ENCODE peak calls at places on chromosomes 11 and 22, in six cellular contexts. J is fibroblast of mammary gland, L is HCT116, K is Caco-2, T is Panc1, F is spleen. D is an unnamed sample.

GRCh38 chr11:12767022-12767421 is 92.8 kb downstream of the TEAD1 start:
- DNase-seq in J (peak; percentile 34), L (no peak), K (no peak), T (no peak), F (no peak), D (no peak)

GRCh38 chr22:42364641-42365336 is 67.4 kb downstream of the NFAM1 start:
- DNase-seq in J (peak; percentile 48), L (no peak), K (no peak), T (no peak), F (no peak), D (no peak)

GRCh38 chr11:3840289-3840869 is 380 bp downstream of the RHOG start:
- DNase-seq in J (no peak), L (no peak), K (no peak), T (no peak), F (peak; percentile 86), D (no peak)

GRCh38 chr11:31883435-31883834 is 72.3 kb upstream of the PAX6 start:
- DNase-seq in J (no peak), L (no peak), K (no peak), T (no peak), F (no peak), D (no peak)

GRCh38 chr11:70552441-70553150 is 154.3 kb downstream of the CTTN start:
- DNase-seq in J (no peak), L (no peak), K (no peak), T (no peak), F (peak; percentile 23), D (no peak)

GRCh38 chr11:110907629-110908028 is 195.4 kb upstream of the ARHGAP20 start:
- DNase-seq in J (peak; percentile 98), L (no peak), K (no peak), T (no peak), F (no peak), D (no peak)

GRCh38 chr11:116678887-116679286 is 93.9 kb downstream of the BUD13 start:
- DNase-seq in J (no peak), L (no peak), K (no peak), T (no peak), F (no peak), D (no peak)

GRCh38 chr11:44379141-44380008 is 69.4 kb upstream of the ALX4 start:
- DNase-seq in J (no peak), L (no peak), K (no peak), T (no peak), F (no peak), D (no peak)

GRCh38 chr22:27986459-27986858 is 67.4 kb upstream of the PITPNB start:
- DNase-seq in J (peak; percentile 26), L (no peak), K (no peak), T (no peak), F (no peak), D (no peak)

GRCh38 chr22:30214703-30215405 is 31.7 kb downstream of the LIF start:
- DNase-seq in J (no peak), L (no peak), K (no peak), T (no peak), F (peak; percentile 65), D (no peak)

GRCh38 chr11:4991066-4991465 is 3.6 kb upstream of the OR51L1 start:
- DNase-seq in J (peak; percentile 15), L (no peak), K (no peak), T (no peak), F (no peak), D (no peak)

GRCh38 chr11:65660038-65660437 is 2.7 kb downstream of the RELA start:
- DNase-seq in J (no peak), L (no peak), K (no peak), T (no peak), F (peak; percentile 70), D (no peak)

GRCh38 chr11:100827934-100828661 is 141.0 kb downstream of the ARHGAP42 start:
- DNase-seq in J (peak; percentile 79), L (peak; percentile 48), K (peak; percentile 85), T (no peak), F (no peak), D (peak; percentile 22)

GRCh38 chr11:1072116-1072820 is 2.4 kb upstream of the MUC2 start:
- DNase-seq in J (peak; percentile 34), L (peak; percentile 32), K (no peak), T (no peak), F (peak; percentile 79), D (no peak)

GRCh38 chr11:27218498-27219038 is 144.4 kb downstream of the CCDC34 start:
- DNase-seq in J (peak; percentile 96), L (no peak), K (no peak), T (no peak), F (no peak), D (no peak)

GRCh38 chr11:20397281-20397680 is 9.8 kb downstream of the PRMT3 start:
- DNase-seq in J (peak; percentile 64), L (peak; percentile 36), K (peak; percentile 43), T (no peak), F (no peak), D (no peak)

GRCh38 chr22:41991111-41991510 is 7.5 kb upstream of the WBP2NL start:
- DNase-seq in J (no peak), L (no peak), K (no peak), T (no peak), F (peak; percentile 37), D (no peak)

GRCh38 chr11:131583823-131584222 is 213.4 kb downstream of the NTM start:
- DNase-seq in J (no peak), L (no peak), K (no peak), T (no peak), F (no peak), D (no peak)

GRCh38 chr11:130315354-130315970 is 745 bp upstream of the ZBTB44 start:
- DNase-seq in J (no peak), L (no peak), K (peak; percentile 27), T (no peak), F (peak; percentile 93), D (no peak)

GRCh38 chr11:70745451-70745850 is 347.1 kb downstream of the CTTN start:
- DNase-seq in J (no peak), L (no peak), K (no peak), T (no peak), F (peak; percentile 64), D (no peak)

GRCh38 chr11:14578551-14578956 is 58.4 kb upstream of the PSMA1 start:
- DNase-seq in J (peak; percentile 24), L (no peak), K (no peak), T (no peak), F (no peak), D (peak; percentile 81)

DNA sequence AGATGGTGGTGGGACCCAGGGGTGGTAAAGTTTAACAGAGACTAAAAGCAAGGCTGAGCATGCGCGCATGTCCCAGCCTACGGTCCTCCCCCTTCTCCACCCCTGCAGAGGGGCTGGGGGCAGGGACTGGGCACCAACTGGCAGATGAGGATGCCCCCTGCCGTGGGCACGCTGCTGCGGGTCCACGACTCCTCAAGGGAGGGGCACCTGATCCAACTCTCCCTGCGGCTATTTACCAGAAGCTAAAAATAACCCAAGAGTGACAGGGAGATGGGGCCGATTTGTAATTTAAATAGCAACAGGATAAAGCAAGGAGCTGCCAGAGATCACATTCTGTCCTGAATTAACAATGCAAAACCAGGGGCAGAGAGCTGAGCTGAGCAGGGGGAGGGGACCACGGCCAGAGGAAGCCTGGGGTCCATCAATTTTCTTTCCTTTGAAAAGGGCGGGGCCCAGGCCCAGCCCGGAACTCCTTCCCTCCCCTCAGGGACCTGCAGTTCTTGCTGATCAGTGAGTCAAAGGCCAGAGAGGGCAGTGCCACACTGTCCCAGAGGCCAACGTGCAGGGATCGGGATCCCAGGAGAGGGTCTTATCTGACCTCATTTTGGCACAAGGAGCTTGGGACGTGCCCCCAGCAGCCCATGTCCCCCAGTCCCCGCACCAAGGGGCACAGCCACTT is 8.1 kb upstream of the DGKZ start:
- DNase-seq in J (no peak), L (no peak), K (no peak), T (no peak), F (no peak), D (no peak)
- TF ChIP-seq CTCF in J (no peak), L (no peak), K (no peak), T (no peak), F (no peak), D (no peak)

DNA sequence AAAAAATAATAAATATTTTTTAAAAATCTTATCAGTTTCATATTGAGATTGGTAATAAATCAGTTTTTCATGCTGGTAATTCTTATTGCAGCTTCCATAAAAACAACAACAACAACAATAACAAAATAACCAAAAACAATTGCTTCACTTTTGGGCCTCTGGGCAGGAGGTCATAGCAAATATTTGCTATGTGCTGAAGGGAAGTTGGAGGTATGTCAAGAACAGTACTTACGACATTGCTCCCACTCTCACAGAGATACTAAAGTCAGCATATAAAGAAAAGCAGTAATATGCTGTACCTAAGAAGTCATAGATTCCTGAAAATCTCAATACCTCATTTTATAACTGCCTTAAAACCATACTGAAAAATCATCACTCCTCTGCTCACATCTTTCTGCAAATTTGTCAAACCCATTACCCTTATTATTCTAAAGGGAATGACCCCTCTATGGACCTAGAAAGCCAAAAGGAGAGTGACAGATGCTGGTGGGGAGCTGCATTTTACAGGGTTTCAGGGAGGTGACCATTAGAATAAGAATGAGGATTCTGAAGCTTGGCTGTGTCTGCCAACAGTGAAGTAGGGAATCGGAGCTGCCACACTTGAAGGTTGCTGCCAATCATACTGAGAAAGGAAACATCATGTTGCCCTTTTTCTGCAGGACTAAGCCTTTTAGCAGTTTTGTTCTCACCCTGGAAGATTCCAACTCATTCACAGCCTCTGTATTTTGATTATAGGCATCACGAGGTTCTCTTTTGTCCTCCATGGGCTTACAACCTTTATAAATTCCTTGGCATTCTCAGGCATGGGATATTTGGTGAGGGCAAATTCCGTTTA is 742.9 kb downstream of the LRRC4C start:
- DNase-seq in J (no peak), L (no peak), K (no peak), T (no peak), F (no peak), D (no peak)
- H3K4me3 ChIP-seq in J (no peak overlapping the region), L (no peak overlapping the region), K (no peak overlapping the region), T (no peak overlapping the region), F (no peak overlapping the region), D (no peak overlapping the region)

GRCh38 chr22:36731916-36732315 is 28.4 kb upstream of the CACNG2 start:
- DNase-seq in J (no peak), L (no peak), K (no peak), T (no peak), F (no peak), D (no peak)
- TF ChIP-seq CTCF in J (no peak), L (no peak), K (no peak), T (no peak), F (no peak), D (no peak)

GRCh38 chr11:9005087-9005486 is 1.3 kb upstream of the NRIP3 start:
- DNase-seq in J (no peak), L (no peak), K (no peak), T (no peak), F (no peak), D (no peak)

GRCh38 chr11:9002920-9003572 is 755 bp downstream of the NRIP3 start:
- DNase-seq in J (no peak), L (no peak), K (no peak), T (no peak), F (no peak), D (no peak)

GRCh38 chr11:9004310-9004945 is 627 bp upstream of the NRIP3 start:
- DNase-seq in J (no peak), L (no peak), K (peak; percentile 36), T (no peak), F (peak; percentile 83), D (no peak)

GRCh38 chr11:9001736-9002135 is 2.1 kb downstream of the NRIP3 start:
- DNase-seq in J (peak; percentile 85), L (peak; percentile 15), K (no peak), T (peak; percentile 92), F (no peak), D (no peak)

GRCh38 chr11:9003573-9004309 is at the start of gene NRIP3:
- DNase-seq in J (peak; percentile 30), L (no peak), K (peak; percentile 89), T (no peak), F (peak; percentile 92), D (no peak)
- H3K4me3 ChIP-seq in J (peak within 1 kb of the TSS; percentile 35), L (no peak within 1 kb of the TSS), K (peak within 1 kb of the TSS; percentile 67), T (peak within 1 kb of the TSS; percentile 87), F (peak within 1 kb of the TSS; percentile 74), D (peak within 1 kb of the TSS; percentile 22)

GRCh38 chr11:104254347-104254746 is 90.4 kb upstream of the PDGFD start:
- DNase-seq in J (peak; percentile 29), L (peak; percentile 46), K (peak; percentile 67), T (no peak), F (no peak), D (peak; percentile 7)
- TF ChIP-seq CTCF in J (peak; percentile 59), L (peak; percentile 87), K (peak; percentile 63), T (peak; percentile 58), F (no peak), D (peak; percentile 81)